ENCODE peak calls at places on chromosomes 16 and 17, in eight cellular contexts. W is aorta; C is AG10803; P is ovary; H is fibroblast of lung; V is HCT116; E is choroid plexus epithelial cell; G is naive thymus-derived CD4-positive, alpha-beta T cell. Q is an unnamed sample.

GRCh38 chr16:64459402-64459801 is 662.5 kb downstream of the CDH11 start:
- DNase-seq in E (peak), P (no peak), H (no peak), V (no peak), C (no peak), G (no peak), W (no peak), Q (no peak)

GRCh38 chr17:28954886-28955285 is 3.6 kb upstream of the PHF12 start:
- DNase-seq in W (no peak), C (no peak), G (no peak), V (no peak), H (no peak), P (peak), E (no peak), Q (no peak)

GRCh38 chr16:7405166-7405565 is 72.5 kb downstream of the RBFOX1 start:
- DNase-seq in V (no peak), G (no peak), W (no peak), E (no peak), C (peak), P (peak), H (no peak), Q (peak)

GRCh38 chr16:77767826-77768225 is 20.5 kb upstream of the VAT1L start:
- DNase-seq in C (no peak), G (no peak), P (no peak), W (no peak), V (no peak), E (no peak), H (no peak), Q (no peak)

GRCh38 chr17:58693208-58693607 is 806 bp downstream of the RAD51C start:
- DNase-seq in H (peak), W (no peak), G (no peak), V (no peak), C (peak), E (no peak), P (no peak), Q (no peak)

GRCh38 chr17:19645608-19646250 is 2.8 kb upstream of the ALDH3A2 start:
- DNase-seq in G (peak), E (peak), W (peak), P (no peak), V (no peak), C (no peak), H (peak), Q (no peak)

GRCh38 chr17:66793810-66794209 is 41.1 kb upstream of the CACNG5 start:
- DNase-seq in C (no peak), E (no peak), H (no peak), W (no peak), V (no peak), G (no peak), P (no peak), Q (no peak)

GRCh38 chr17:34173221-34173620 is 81.9 kb upstream of the CCL2 start:
- DNase-seq in C (peak), E (peak), W (no peak), H (peak), G (no peak), P (no peak), V (no peak), Q (no peak)

GRCh38 chr16:13999895-14000425 is 71.2 kb upstream of the MRTFB start:
- DNase-seq in C (no peak), E (no peak), W (no peak), V (no peak), P (no peak), H (no peak), G (no peak), Q (peak)

GRCh38 chr17:42403150-42403549 is 14.9 kb upstream of the STAT3 start:
- DNase-seq in G (no peak), V (no peak), H (no peak), W (peak), C (no peak), E (no peak), P (no peak), Q (no peak)

GRCh38 chr16:75238132-75238852 is 13.1 kb downstream of the BCAR1 start:
- DNase-seq in H (peak), W (peak), E (peak), P (peak), V (no peak), C (peak), G (no peak), Q (peak)

GRCh38 chr17:80870401-80870800 is 121.2 kb upstream of the CHMP6 start:
- DNase-seq in W (no peak), V (no peak), G (no peak), E (no peak), C (no peak), P (no peak), H (no peak), Q (peak)

GRCh38 chr17:42904110-42904469 is 3.5 kb downstream of the G6PC1 start:
- DNase-seq in H (no peak), G (no peak), E (no peak), C (no peak), W (no peak), P (no peak), V (no peak), Q (no peak)

GRCh38 chr17:7886227-7887037 is 2.2 kb upstream of the CHD3 start:
- DNase-seq in W (peak), G (peak), C (no peak), E (peak), P (peak), H (peak), V (no peak), Q (no peak)

GRCh38 chr16:54284319-54284930 is 2.2 kb downstream of the IRX3 start:
- DNase-seq in E (no peak), G (no peak), V (no peak), P (no peak), W (no peak), H (no peak), C (peak), Q (peak)

GRCh38 chr16:54281535-54282201 is 4.9 kb downstream of the IRX3 start:
- DNase-seq in E (no peak), C (no peak), W (no peak), G (no peak), V (no peak), H (no peak), P (no peak), Q (peak)

GRCh38 chr16:54282202-54282922 is 4.2 kb downstream of the IRX3 start:
- DNase-seq in E (peak), V (peak), C (peak), G (no peak), H (no peak), P (peak), W (peak), Q (peak)

GRCh38 chr16:54283735-54284318 is 2.8 kb downstream of the IRX3 start:
- DNase-seq in W (no peak), V (no peak), E (no peak), G (no peak), C (no peak), P (no peak), H (no peak), Q (no peak)

GRCh38 chr16:54282923-54283734 is 3.5 kb downstream of the IRX3 start:
- DNase-seq in V (no peak), C (no peak), P (no peak), H (no peak), E (no peak), W (no peak), G (no peak), Q (no peak)
- H3K4me3 ChIP-seq in V (no peak), C (peak), P (no peak), H (no peak), E (no peak), W (no peak), G (no peak), Q (peak)

GRCh38 chr17:30821751-30822723 is 2.5 kb downstream of the CRLF3 start:
- DNase-seq in C (peak), W (no peak), P (no peak), E (no peak), G (peak), H (no peak), V (no peak), Q (no peak)
- H3K4me3 ChIP-seq in C (no peak), W (no peak), P (no peak), E (no peak), G (peak), H (no peak), V (no peak), Q (no peak)

GRCh38 chr17:16491703-16492612 is at the start of gene LRRC75A:
- DNase-seq in P (peak), H (peak), C (peak), W (peak), V (no peak), G (peak), E (no peak), Q (peak)
- H3K4me3 ChIP-seq in P (peak), H (peak), C (peak), W (peak), V (peak), G (peak), E (peak), Q (peak)

DNA sequence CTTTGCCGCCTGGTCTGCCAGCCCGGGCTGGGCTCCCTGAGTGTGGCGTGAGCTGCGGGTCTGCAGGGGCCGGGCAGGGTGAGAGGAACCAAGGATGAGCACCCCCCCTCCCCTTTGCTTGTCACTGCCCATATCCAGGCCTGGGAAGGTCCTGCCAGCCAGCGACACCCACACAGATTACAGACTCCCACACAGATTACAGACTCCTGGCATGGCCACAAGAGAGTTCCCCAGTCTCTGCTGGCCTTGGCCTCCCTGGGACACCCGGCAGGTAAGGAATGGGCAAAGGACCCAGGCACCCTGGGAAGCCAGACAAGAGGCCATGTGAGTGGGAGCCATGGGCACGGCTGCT is 41.5 kb downstream of the SRCIN1 start:
- DNase-seq in H (no peak), W (no peak), E (no peak), V (no peak), G (no peak), P (no peak), C (no peak), Q (no peak)
- H3K4me3 ChIP-seq in H (no peak), W (no peak), E (no peak), V (no peak), G (no peak), P (no peak), C (no peak), Q (no peak)

Q was measured in heart left ventricle.